ENCODE peak calls at places on chromosomes 6 and 20, in four cellular contexts. One of them, this sample, is unnamed.

GRCh38 chr6:36788768-36789167 is 50.5 kb downstream of the CPNE5 start:
- DNase-seq in IMR-90: peak
- DNase-seq in mesenchymal stem cell: no peak
- DNase-seq in mesendoderm: no peak
- DNase-seq in this sample: no peak

GRCh38 chr6:35771343-35771627 is 5.1 kb upstream of the CLPSL2 start:
- DNase-seq in mesenchymal stem cell: no peak
- DNase-seq in mesendoderm: no peak
- DNase-seq in IMR-90: no peak
- DNase-seq in this sample: no peak

GRCh38 chr6:33583591-33584155 is 3.6 kb upstream of the BAK1 start:
- DNase-seq in mesendoderm: peak
- DNase-seq in IMR-90: no peak
- DNase-seq in mesenchymal stem cell: peak
- DNase-seq in this sample: no peak

GRCh38 chr6:142796571-142796970 is 148.4 kb downstream of the HIVEP2 start:
- DNase-seq in mesendoderm: no peak
- DNase-seq in mesenchymal stem cell: peak
- DNase-seq in IMR-90: peak
- DNase-seq in this sample: no peak

GRCh38 chr20:59004763-59005522 is 2.1 kb downstream of the CTSZ start:
- DNase-seq in mesenchymal stem cell: no peak
- DNase-seq in IMR-90: no peak
- DNase-seq in mesendoderm: no peak
- DNase-seq in this sample: peak

GRCh38 chr6:142489722-142490610 is 188.2 kb downstream of the ADGRG6 start:
- DNase-seq in mesendoderm: no peak
- DNase-seq in mesenchymal stem cell: no peak
- DNase-seq in IMR-90: no peak
- DNase-seq in this sample: no peak

GRCh38 chr20:56163806-56164205 is 84.7 kb upstream of the MC3R start:
- DNase-seq in mesenchymal stem cell: no peak
- DNase-seq in mesendoderm: peak
- DNase-seq in IMR-90: no peak
- DNase-seq in this sample: no peak

GRCh38 chr6:31814677-31815024 is 432 bp downstream of the HSPA1L start:
- DNase-seq in mesendoderm: peak
- DNase-seq in IMR-90: peak
- DNase-seq in mesenchymal stem cell: peak
- DNase-seq in this sample: peak

GRCh38 chr6:25717856-25718740 is 36.4 kb upstream of the SLC17A4 start:
- DNase-seq in mesenchymal stem cell: peak
- DNase-seq in mesendoderm: peak
- DNase-seq in IMR-90: peak
- DNase-seq in this sample: no peak

GRCh38 chr20:25030007-25030648 is 27.8 kb downstream of the ACSS1 start:
- DNase-seq in IMR-90: no peak
- DNase-seq in mesendoderm: no peak
- DNase-seq in mesenchymal stem cell: no peak
- DNase-seq in this sample: no peak

GRCh38 chr20:41138217-41138526 is 829 bp downstream of the PLCG1 start:
- DNase-seq in mesendoderm: no peak
- DNase-seq in IMR-90: peak
- DNase-seq in mesenchymal stem cell: no peak
- DNase-seq in this sample: no peak

GRCh38 chr6:167735498-167736201 is 91.1 kb upstream of the AFDN start:
- DNase-seq in mesenchymal stem cell: peak
- DNase-seq in IMR-90: no peak
- DNase-seq in mesendoderm: no peak
- DNase-seq in this sample: no peak

GRCh38 chr6:53417141-53417540 is 68.4 kb upstream of the ELOVL5 start:
- DNase-seq in mesenchymal stem cell: no peak
- DNase-seq in mesendoderm: no peak
- DNase-seq in IMR-90: no peak
- DNase-seq in this sample: no peak

GRCh38 chr6:116263353-116263752 is 9.5 kb upstream of the TSPYL4 start:
- DNase-seq in mesenchymal stem cell: no peak
- DNase-seq in IMR-90: no peak
- DNase-seq in mesendoderm: no peak
- DNase-seq in this sample: no peak

GRCh38 chr20:18166241-18166881 is 28.7 kb downstream of the KAT14 start:
- DNase-seq in mesendoderm: no peak
- DNase-seq in IMR-90: no peak
- DNase-seq in mesenchymal stem cell: no peak
- DNase-seq in this sample: no peak

GRCh38 chr6:133705071-133705470 is 183.8 kb upstream of the TCF21 start:
- DNase-seq in IMR-90: peak
- DNase-seq in mesenchymal stem cell: no peak
- DNase-seq in mesendoderm: no peak
- DNase-seq in this sample: no peak

GRCh38 chr6:53984163-53984562 is 127.1 kb upstream of the MLIP start:
- DNase-seq in mesenchymal stem cell: peak
- DNase-seq in IMR-90: peak
- DNase-seq in mesendoderm: no peak
- DNase-seq in this sample: peak

GRCh38 chr6:35388023-35388422 is 45.7 kb downstream of the PPARD start:
- DNase-seq in IMR-90: no peak
- DNase-seq in mesendoderm: no peak
- DNase-seq in mesenchymal stem cell: no peak
- DNase-seq in this sample: no peak

GRCh38 chr6:144219056-144219685 is 66.0 kb upstream of the UTRN start:
- DNase-seq in mesenchymal stem cell: peak
- DNase-seq in IMR-90: peak
- DNase-seq in mesendoderm: peak
- DNase-seq in this sample: peak

GRCh38 chr6:35544748-35545361 is 32.2 kb upstream of the TULP1 start:
- DNase-seq in mesendoderm: peak
- DNase-seq in mesenchymal stem cell: no peak
- DNase-seq in IMR-90: no peak
- DNase-seq in this sample: peak

GRCh38 chr20:44422083-44422482 is 53.6 kb upstream of the TTPAL start:
- DNase-seq in mesenchymal stem cell: no peak
- DNase-seq in mesendoderm: no peak
- DNase-seq in IMR-90: peak
- DNase-seq in this sample: no peak

GRCh38 chr6:109450801-109451200 is 4.8 kb downstream of the MICAL1 start:
- DNase-seq in mesendoderm: no peak
- DNase-seq in IMR-90: no peak
- DNase-seq in mesenchymal stem cell: no peak
- DNase-seq in this sample: no peak

GRCh38 chr20:38573381-38573780 is 7.6 kb upstream of the ADIG start:
- DNase-seq in mesendoderm: no peak
- DNase-seq in mesenchymal stem cell: no peak
- DNase-seq in IMR-90: no peak
- DNase-seq in this sample: no peak

GRCh38 chr6:77462359-77463307 is 658 bp downstream of the HTR1B start:
- DNase-seq in IMR-90: no peak
- DNase-seq in mesendoderm: peak
- DNase-seq in mesenchymal stem cell: peak
- DNase-seq in this sample: no peak

GRCh38 chr6:84866715-84867114 is 102.3 kb upstream of the TBX18 start:
- DNase-seq in IMR-90: no peak
- DNase-seq in mesenchymal stem cell: no peak
- DNase-seq in mesendoderm: no peak
- DNase-seq in this sample: no peak

GRCh38 chr6:20447581-20448132 is 46.0 kb downstream of the E2F3 start:
- DNase-seq in mesenchymal stem cell: peak
- DNase-seq in IMR-90: peak
- DNase-seq in mesendoderm: no peak
- DNase-seq in this sample: no peak

GRCh38 chr6:101545171-101545570 is 151.7 kb downstream of the GRIK2 start:
- DNase-seq in IMR-90: peak
- DNase-seq in mesendoderm: no peak
- DNase-seq in mesenchymal stem cell: peak
- DNase-seq in this sample: no peak

GRCh38 chr20:64025826-64026412 is 10.1 kb upstream of the C20orf204 start:
- DNase-seq in mesenchymal stem cell: no peak
- DNase-seq in IMR-90: no peak
- DNase-seq in mesendoderm: no peak
- DNase-seq in this sample: no peak

GRCh38 chr6:124393536-124393935 is 568.7 kb upstream of the RNF217 start:
- DNase-seq in IMR-90: peak
- DNase-seq in mesendoderm: no peak
- DNase-seq in mesenchymal stem cell: no peak
- DNase-seq in this sample: no peak

GRCh38 chr6:64259372-64259771 is 623.8 kb downstream of the PHF3 start:
- DNase-seq in IMR-90: no peak
- DNase-seq in mesendoderm: no peak
- DNase-seq in mesenchymal stem cell: no peak
- DNase-seq in this sample: no peak

GRCh38 chr20:51318058-51318960 is 224.2 kb downstream of the NFATC2 start:
- DNase-seq in mesenchymal stem cell: no peak
- DNase-seq in IMR-90: no peak
- DNase-seq in mesendoderm: peak
- DNase-seq in this sample: peak

GRCh38 chr20:37119356-37120036 is 23.7 kb upstream of the RBL1 start:
- DNase-seq in IMR-90: no peak
- DNase-seq in mesenchymal stem cell: no peak
- DNase-seq in mesendoderm: no peak
- DNase-seq in this sample: no peak

GRCh38 chr20:53571555-53572286 is 21.9 kb downstream of the ZNF217 start:
- DNase-seq in mesenchymal stem cell: no peak
- DNase-seq in IMR-90: no peak
- DNase-seq in mesendoderm: no peak
- DNase-seq in this sample: no peak

GRCh38 chr6:144149894-144150672 is at the start of gene STX11:
- DNase-seq in mesendoderm: peak
- DNase-seq in mesenchymal stem cell: peak
- DNase-seq in IMR-90: peak
- DNase-seq in this sample: peak

DNA sequence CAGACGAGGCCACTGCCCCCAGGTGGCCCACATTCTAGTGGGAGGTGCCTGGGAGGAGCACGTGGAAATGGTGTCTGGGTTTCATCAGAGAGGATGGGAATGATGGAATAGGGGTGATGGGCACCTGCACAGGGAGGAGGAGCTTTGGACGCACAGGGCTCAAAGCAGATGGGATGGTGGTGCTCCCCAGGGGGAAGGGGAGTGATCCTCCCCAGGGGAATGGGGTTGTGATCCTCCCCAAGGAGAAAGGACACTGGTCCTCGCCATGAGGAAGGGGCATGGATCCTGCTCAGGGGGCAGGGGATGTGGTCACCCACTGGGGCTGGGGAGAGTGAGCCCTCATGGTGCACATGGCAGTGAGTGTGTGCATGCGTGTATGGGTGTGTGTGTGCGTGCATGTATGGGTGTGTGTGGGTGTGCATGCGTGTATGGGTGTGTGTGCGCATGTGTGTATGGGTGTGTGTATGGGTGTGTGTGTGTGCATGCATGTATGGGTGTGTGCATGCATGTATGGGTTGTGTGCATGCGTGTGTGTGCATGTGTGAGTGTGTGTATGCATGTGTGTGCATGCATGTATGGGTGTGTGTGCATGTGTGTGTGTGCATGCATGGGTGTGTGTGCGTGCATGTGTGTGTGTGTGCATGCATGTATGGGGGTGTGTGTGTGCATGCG is 49.7 kb upstream of the SLCO4A1 start:
- DNase-seq in mesenchymal stem cell: no peak
- DNase-seq in mesendoderm: peak
- DNase-seq in IMR-90: no peak
- DNase-seq in this sample: no peak
- H3K4ac ChIP-seq in mesenchymal stem cell: no peak
- H3K4ac ChIP-seq in mesendoderm: no peak
- H3K4ac ChIP-seq in IMR-90: no peak
- H3K4ac ChIP-seq in this sample: no peak

GRCh38 chr20:34302312-34302722 is 838 bp downstream of the AHCY start:
- DNase-seq in mesenchymal stem cell: peak
- DNase-seq in IMR-90: peak
- DNase-seq in mesendoderm: no peak
- DNase-seq in this sample: peak
- H3K4ac ChIP-seq in mesenchymal stem cell: peak
- H3K4ac ChIP-seq in IMR-90: peak
- H3K4ac ChIP-seq in mesendoderm: peak
- H3K4ac ChIP-seq in this sample: peak

GRCh38 chr6:90298459-90299053 is 1.9 kb upstream of the BACH2 start:
- DNase-seq in mesenchymal stem cell: no peak
- DNase-seq in mesendoderm: peak
- DNase-seq in IMR-90: no peak
- DNase-seq in this sample: no peak
- H3K4ac ChIP-seq in mesenchymal stem cell: no peak
- H3K4ac ChIP-seq in mesendoderm: no peak
- H3K4ac ChIP-seq in IMR-90: no peak
- H3K4ac ChIP-seq in this sample: no peak

DNA sequence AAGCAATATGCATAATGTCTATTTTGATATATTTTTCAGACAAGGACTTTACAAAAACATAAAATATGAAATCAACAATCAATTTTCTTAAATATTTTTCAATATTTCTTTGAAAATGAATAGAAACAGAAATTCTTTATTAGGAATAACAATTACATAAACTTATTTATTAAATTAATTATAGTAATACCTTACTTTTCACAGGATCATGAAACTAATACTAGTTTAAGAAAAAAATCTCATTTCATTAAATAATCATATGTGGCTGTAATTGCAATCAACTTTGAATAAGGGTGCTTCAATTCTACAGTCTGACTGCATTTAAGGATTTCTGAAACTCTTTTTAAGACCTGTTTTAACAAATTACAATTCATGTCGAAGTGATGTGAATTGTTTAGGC is 26.6 kb downstream of the EPHA7 start:
- DNase-seq in mesenchymal stem cell: no peak
- DNase-seq in mesendoderm: no peak
- DNase-seq in IMR-90: no peak
- DNase-seq in this sample: no peak
- H3K4ac ChIP-seq in mesenchymal stem cell: no peak
- H3K4ac ChIP-seq in mesendoderm: no peak
- H3K4ac ChIP-seq in IMR-90: no peak
- H3K4ac ChIP-seq in this sample: no peak

DNA sequence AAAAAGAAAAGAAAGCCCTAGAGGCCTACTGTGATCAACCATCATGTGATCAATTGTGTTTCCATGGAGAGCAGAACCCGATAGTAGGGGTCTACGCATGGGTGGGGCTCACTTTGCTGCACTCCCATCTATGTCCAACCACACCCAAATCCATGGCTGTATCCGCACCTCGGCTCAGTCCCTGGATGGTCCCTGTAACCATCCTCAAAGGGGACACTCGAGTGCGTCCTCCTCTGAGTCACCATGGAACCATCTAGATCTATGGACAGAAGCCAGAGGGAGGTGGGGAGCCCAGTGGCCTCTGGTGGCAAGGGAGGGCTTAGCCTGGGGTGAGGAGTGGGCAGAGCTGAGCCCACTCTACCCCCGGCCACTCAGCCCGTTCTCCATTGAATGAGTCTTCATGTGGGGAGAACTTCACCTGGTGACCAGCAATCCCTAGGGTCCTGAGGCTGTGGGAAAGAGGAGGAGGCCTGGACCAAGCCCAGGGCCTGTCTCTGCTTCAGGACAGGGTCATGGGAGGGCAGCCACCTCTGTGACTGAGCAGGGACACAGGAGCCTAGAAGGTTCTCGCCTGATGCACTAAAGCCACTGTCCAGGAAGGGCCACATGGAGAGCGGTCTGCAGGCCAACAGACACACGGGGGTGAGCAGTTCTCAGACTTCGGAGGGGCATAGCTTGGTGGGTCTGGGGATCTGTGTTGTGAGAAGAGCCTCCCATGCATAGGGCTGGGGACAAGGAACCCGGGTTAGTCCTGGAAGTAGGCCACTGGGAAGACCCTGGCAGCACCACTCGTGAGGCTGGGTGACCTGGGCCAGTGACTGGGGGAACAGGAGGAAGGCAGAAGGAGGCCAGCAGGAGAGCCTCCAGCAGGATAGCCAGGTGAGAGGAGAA is 19.3 kb downstream of the RAET1L start:
- DNase-seq in mesenchymal stem cell: no peak
- DNase-seq in IMR-90: no peak
- DNase-seq in mesendoderm: no peak
- DNase-seq in this sample: no peak
- H3K4ac ChIP-seq in mesenchymal stem cell: no peak
- H3K4ac ChIP-seq in IMR-90: no peak
- H3K4ac ChIP-seq in mesendoderm: no peak
- H3K4ac ChIP-seq in this sample: no peak

This sample was measured in trophoblast cell.